ENCODE peak calls at places on chromosomes 16 and 17, in five cellular contexts. One of them, this sample, is unnamed.

GRCh38 chr17:68298601-68299000 is 7.3 kb downstream of the ARSG start:
- DNase-seq in PC-9: no peak
- DNase-seq in neural progenitor cell: no peak
- DNase-seq in ovary: no peak
- DNase-seq in heart right ventricle: no peak
- DNase-seq in this sample: no peak

GRCh38 chr17:75440738-75441448 is 15.5 kb upstream of the TMEM94 start:
- DNase-seq in ovary: no peak
- DNase-seq in neural progenitor cell: no peak
- DNase-seq in heart right ventricle: peak; percentile 23
- DNase-seq in PC-9: no peak
- DNase-seq in this sample: no peak

GRCh38 chr16:56970934-56971767 is 9.4 kb downstream of the CETP start:
- DNase-seq in PC-9: no peak
- DNase-seq in ovary: no peak
- DNase-seq in neural progenitor cell: no peak
- DNase-seq in heart right ventricle: no peak
- DNase-seq in this sample: no peak

GRCh38 chr17:41635121-41636097 is 11.0 kb upstream of the KRT17 start:
- DNase-seq in PC-9: no peak
- DNase-seq in heart right ventricle: peak; percentile 41
- DNase-seq in ovary: peak; percentile 31
- DNase-seq in neural progenitor cell: peak; percentile 48
- DNase-seq in this sample: no peak

GRCh38 chr16:69386596-69386995 is 789 bp upstream of the TERF2 start:
- DNase-seq in PC-9: no peak
- DNase-seq in neural progenitor cell: no peak
- DNase-seq in ovary: no peak
- DNase-seq in heart right ventricle: no peak
- DNase-seq in this sample: no peak

GRCh38 chr17:9363440-9364350 is 211.9 kb downstream of the STX8 start:
- DNase-seq in PC-9: no peak
- DNase-seq in heart right ventricle: no peak
- DNase-seq in ovary: no peak
- DNase-seq in neural progenitor cell: no peak
- DNase-seq in this sample: no peak

GRCh38 chr17:1970843-1971384 is 54.2 kb downstream of the RTN4RL1 start:
- DNase-seq in heart right ventricle: no peak
- DNase-seq in neural progenitor cell: no peak
- DNase-seq in ovary: no peak
- DNase-seq in PC-9: no peak
- DNase-seq in this sample: no peak

GRCh38 chr17:17416007-17416399 is 60.8 kb upstream of the MED9 start:
- DNase-seq in neural progenitor cell: peak; percentile 47
- DNase-seq in PC-9: peak; percentile 33
- DNase-seq in heart right ventricle: no peak
- DNase-seq in ovary: no peak
- DNase-seq in this sample: peak; percentile 49

GRCh38 chr16:67000384-67001158 is 12.2 kb downstream of the CES4A start:
- DNase-seq in ovary: peak; percentile 75
- DNase-seq in PC-9: peak; percentile 30
- DNase-seq in neural progenitor cell: peak; percentile 80
- DNase-seq in heart right ventricle: peak; percentile 22
- DNase-seq in this sample: peak; percentile 72

GRCh38 chr17:76543482-76544122 is 3.8 kb downstream of the PRCD start:
- DNase-seq in ovary: peak; percentile 18
- DNase-seq in PC-9: no peak
- DNase-seq in neural progenitor cell: peak; percentile 34
- DNase-seq in heart right ventricle: no peak
- DNase-seq in this sample: no peak

GRCh38 chr17:76542566-76542971 is 2.7 kb downstream of the PRCD start:
- DNase-seq in neural progenitor cell: no peak
- DNase-seq in ovary: peak; percentile 17
- DNase-seq in PC-9: no peak
- DNase-seq in heart right ventricle: no peak
- DNase-seq in this sample: no peak

GRCh38 chr17:76542984-76543383 is 3.1 kb downstream of the PRCD start:
- DNase-seq in neural progenitor cell: no peak
- DNase-seq in heart right ventricle: no peak
- DNase-seq in PC-9: no peak
- DNase-seq in ovary: peak; percentile 17
- DNase-seq in this sample: no peak

GRCh38 chr17:76540381-76541300 is 797 bp downstream of the PRCD start:
- DNase-seq in heart right ventricle: peak; percentile 97
- DNase-seq in neural progenitor cell: peak; percentile 96
- DNase-seq in ovary: peak; percentile 95
- DNase-seq in PC-9: peak; percentile 89
- DNase-seq in this sample: peak; percentile 94

DNA sequence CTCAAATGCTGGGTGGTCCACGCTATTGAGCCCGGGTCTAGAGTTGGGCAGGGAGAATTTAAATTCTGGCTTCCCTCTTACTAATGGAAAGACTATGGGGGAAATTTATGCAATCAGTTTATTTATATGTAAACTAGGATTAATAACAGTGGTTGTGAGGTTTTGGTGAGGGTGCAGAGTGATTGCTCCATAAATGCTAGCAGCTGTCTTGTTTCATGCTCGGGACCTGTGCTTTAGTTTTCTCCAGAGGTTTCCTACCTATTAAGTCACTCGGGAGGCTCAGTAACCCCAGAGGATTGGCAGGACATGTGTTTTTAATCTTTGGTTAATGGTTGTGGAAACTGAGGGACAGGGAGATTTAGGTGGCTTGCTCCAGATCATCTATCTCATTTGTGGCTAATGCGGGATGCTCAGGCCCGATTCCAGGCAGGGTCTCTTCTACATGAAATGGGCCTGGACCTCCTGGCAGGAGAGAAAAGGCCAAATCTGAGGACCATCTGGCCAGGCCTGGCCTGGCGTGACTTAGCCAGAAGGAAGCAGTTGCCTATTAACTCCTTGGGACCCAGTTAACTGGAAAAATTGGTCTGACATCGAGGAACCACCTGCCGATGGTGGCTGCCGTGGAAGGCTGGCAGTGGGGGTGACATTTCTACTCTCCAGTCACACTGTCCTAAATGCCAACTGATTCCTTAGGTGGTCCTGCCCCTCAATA is 2.1 kb downstream of the PRCD start:
- DNase-seq in neural progenitor cell: no peak
- DNase-seq in PC-9: no peak
- DNase-seq in heart right ventricle: no peak
- DNase-seq in ovary: no peak
- DNase-seq in this sample: no peak
- H3K4me3 ChIP-seq in neural progenitor cell: no peak overlapping the region
- H3K4me3 ChIP-seq in PC-9: no peak overlapping the region
- H3K4me3 ChIP-seq in heart right ventricle: no peak overlapping the region
- H3K4me3 ChIP-seq in ovary: no peak overlapping the region
- H3K4me3 ChIP-seq in this sample: no peak overlapping the region

GRCh38 chr17:61385091-61385868 is 14.4 kb upstream of the TBX2 start:
- DNase-seq in heart right ventricle: no peak
- DNase-seq in PC-9: no peak
- DNase-seq in neural progenitor cell: no peak
- DNase-seq in ovary: no peak
- DNase-seq in this sample: no peak
- H3K4me1 ChIP-seq in heart right ventricle: peaks cover 14% of the 10 kb centered on the region
- H3K4me1 ChIP-seq in PC-9: no peaks in the 10 kb centered on the region
- H3K4me1 ChIP-seq in neural progenitor cell: peaks cover 9% of the 10 kb centered on the region
- H3K4me1 ChIP-seq in ovary: no peaks in the 10 kb centered on the region
- H3K4me1 ChIP-seq in this sample: no peaks in the 10 kb centered on the region

GRCh38 chr16:35565626-35566025 is 2106.2 kb downstream of the TP53TG3F start:
- DNase-seq in ovary: no peak
- DNase-seq in PC-9: no peak
- DNase-seq in heart right ventricle: no peak
- DNase-seq in neural progenitor cell: no peak
- DNase-seq in this sample: no peak

GRCh38 chr16:35562919-35563318 is 2103.5 kb downstream of the TP53TG3F start:
- DNase-seq in PC-9: no peak
- DNase-seq in heart right ventricle: no peak
- DNase-seq in neural progenitor cell: no peak
- DNase-seq in ovary: no peak
- DNase-seq in this sample: no peak

GRCh38 chr16:35562471-35562870 is 2103.1 kb downstream of the TP53TG3F start:
- DNase-seq in neural progenitor cell: no peak
- DNase-seq in PC-9: no peak
- DNase-seq in ovary: no peak
- DNase-seq in heart right ventricle: no peak
- DNase-seq in this sample: no peak

GRCh38 chr16:35564889-35565288 is 2105.5 kb downstream of the TP53TG3F start:
- DNase-seq in PC-9: no peak
- DNase-seq in heart right ventricle: no peak
- DNase-seq in neural progenitor cell: no peak
- DNase-seq in ovary: no peak
- DNase-seq in this sample: no peak

DNA sequence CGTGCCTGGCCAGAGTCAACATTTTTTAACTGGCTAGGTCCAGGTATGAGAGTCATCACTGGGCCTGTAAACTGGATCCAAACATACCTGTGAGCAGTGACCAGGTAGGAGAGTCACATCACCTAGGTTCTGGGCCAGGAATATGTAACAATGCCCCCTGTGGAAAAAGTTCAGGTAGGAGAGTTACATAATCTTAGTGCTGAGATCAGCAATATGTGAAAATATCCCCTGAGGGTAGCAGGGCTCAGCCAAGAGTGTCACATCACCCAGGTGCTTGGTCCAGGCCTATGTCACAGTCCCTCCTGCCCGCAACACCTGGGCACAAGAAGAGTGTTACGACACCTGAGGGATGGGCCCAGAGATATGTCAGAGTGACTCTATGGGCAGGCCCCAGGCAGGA is 2104.7 kb downstream of the TP53TG3F start:
- DNase-seq in heart right ventricle: no peak
- DNase-seq in ovary: no peak
- DNase-seq in PC-9: no peak
- DNase-seq in neural progenitor cell: no peak
- DNase-seq in this sample: no peak
- H3K9me3 ChIP-seq in heart right ventricle: no peaks in the 10 kb centered on the region
- H3K9me3 ChIP-seq in ovary: no peaks in the 10 kb centered on the region
- H3K9me3 ChIP-seq in PC-9: no peaks in the 10 kb centered on the region
- H3K9me3 ChIP-seq in neural progenitor cell: peaks cover 3% of the 10 kb centered on the region
- H3K9me3 ChIP-seq in this sample: peaks cover 4% of the 10 kb centered on the region

GRCh38 chr16:6605490-6605889 is 727.2 kb upstream of the RBFOX1 start:
- DNase-seq in neural progenitor cell: no peak
- DNase-seq in PC-9: no peak
- DNase-seq in ovary: no peak
- DNase-seq in heart right ventricle: no peak
- DNase-seq in this sample: no peak
- H3K4me3 ChIP-seq in neural progenitor cell: no peak overlapping the region
- H3K4me3 ChIP-seq in PC-9: no peak overlapping the region
- H3K4me3 ChIP-seq in ovary: no peak overlapping the region
- H3K4me3 ChIP-seq in heart right ventricle: no peak overlapping the region
- H3K4me3 ChIP-seq in this sample: no peak overlapping the region

DNA sequence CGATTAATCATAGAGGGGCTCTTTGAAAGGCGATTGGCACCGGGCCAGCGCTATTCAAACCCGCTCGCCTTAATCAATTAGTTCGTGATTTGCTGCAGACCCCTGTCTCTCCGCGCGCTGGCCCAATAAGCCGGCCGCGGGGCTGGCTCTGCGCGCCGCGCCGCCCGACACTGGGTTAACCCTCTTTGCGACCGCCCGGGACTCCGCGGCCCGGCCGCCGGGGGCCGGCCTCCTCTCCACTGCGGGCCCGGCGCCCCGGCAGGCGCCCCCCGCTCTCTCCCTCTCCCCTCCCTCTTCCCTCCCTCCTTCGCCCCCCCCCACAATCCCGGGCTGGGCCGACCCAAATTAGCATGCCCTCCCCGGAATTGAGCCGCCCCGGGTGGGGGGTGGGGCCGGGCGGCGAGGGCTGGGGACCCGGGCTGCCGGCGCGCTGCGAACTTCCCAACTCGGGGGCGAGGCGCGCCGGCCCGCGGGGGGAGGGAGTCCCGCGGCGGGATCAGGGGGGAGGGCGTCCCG is 423 bp upstream of the SALL1 start:
- DNase-seq in PC-9: no peak
- DNase-seq in heart right ventricle: peak; percentile 63
- DNase-seq in neural progenitor cell: peak; percentile 97
- DNase-seq in ovary: peak; percentile 67
- DNase-seq in this sample: peak; percentile 87
- H3K4me1 ChIP-seq in PC-9: no peaks in the 10 kb centered on the region
- H3K4me1 ChIP-seq in heart right ventricle: no peaks in the 10 kb centered on the region
- H3K4me1 ChIP-seq in neural progenitor cell: peaks cover 27% of the 10 kb centered on the region
- H3K4me1 ChIP-seq in ovary: peaks cover 2% of the 10 kb centered on the region
- H3K4me1 ChIP-seq in this sample: peaks cover 24% of the 10 kb centered on the region

DNA sequence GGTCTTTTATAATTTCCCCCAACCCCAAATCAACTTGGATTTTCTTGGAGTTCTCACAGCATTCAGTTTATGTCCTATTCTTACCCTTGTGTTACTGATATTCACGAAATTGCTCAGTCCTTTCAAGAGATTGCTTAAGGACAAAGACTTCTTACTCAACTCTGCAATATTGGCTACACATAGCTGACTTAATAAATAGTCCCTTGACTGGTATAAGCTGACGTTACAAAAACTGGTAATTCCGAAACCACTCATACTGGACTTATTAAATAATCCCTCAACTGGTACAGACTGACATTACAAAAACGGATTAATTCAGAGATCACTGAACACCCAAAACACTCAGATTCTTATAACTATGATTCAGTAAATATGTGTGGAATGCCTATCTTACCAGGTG is 860 bp downstream of the TIGD7 start:
- DNase-seq in ovary: no peak
- DNase-seq in heart right ventricle: no peak
- DNase-seq in PC-9: no peak
- DNase-seq in neural progenitor cell: no peak
- DNase-seq in this sample: no peak
- H3K9me3 ChIP-seq in ovary: no peaks in the 10 kb centered on the region
- H3K9me3 ChIP-seq in heart right ventricle: no peaks in the 10 kb centered on the region
- H3K9me3 ChIP-seq in PC-9: peaks cover 76% of the 10 kb centered on the region
- H3K9me3 ChIP-seq in neural progenitor cell: peaks cover 31% of the 10 kb centered on the region
- H3K9me3 ChIP-seq in this sample: peaks cover 17% of the 10 kb centered on the region

GRCh38 chr17:67021196-67021595 is 23.2 kb upstream of the CACNG1 start:
- DNase-seq in heart right ventricle: no peak
- DNase-seq in ovary: no peak
- DNase-seq in PC-9: no peak
- DNase-seq in neural progenitor cell: no peak
- DNase-seq in this sample: no peak
- H3K4me3 ChIP-seq in heart right ventricle: no peak overlapping the region
- H3K4me3 ChIP-seq in ovary: no peak overlapping the region
- H3K4me3 ChIP-seq in PC-9: no peak overlapping the region
- H3K4me3 ChIP-seq in neural progenitor cell: no peak overlapping the region
- H3K4me3 ChIP-seq in this sample: no peak overlapping the region

This sample was measured in HAP-1.